ENCODE peak calls at places on chromosomes 12 and 14, in seven cellular contexts. C is SK-N-SH, K is A549, Q is IMR-90, S is HCT116, Z is GM12878, G is H1. W is an unnamed sample.

GRCh38 chr12:127245009-127245408 is 1022.0 kb upstream of the TMEM132C start:
- DNase-seq in S (no peak), G (no peak), K (no peak), C (no peak), Z (no peak), Q (peak), W (no peak)

GRCh38 chr12:125122668-125123067 is 57.4 kb downstream of the AACS start:
- DNase-seq in Q (no peak), Z (no peak), K (no peak), S (no peak), C (no peak), G (no peak), W (no peak)

GRCh38 chr12:103801709-103802585 is 39.1 kb downstream of the NT5DC3 start:
- DNase-seq in S (peak), K (peak), G (no peak), Z (no peak), Q (peak), C (no peak), W (no peak)

GRCh38 chr14:65336191-65336591 is 76.3 kb upstream of the FUT8 start:
- DNase-seq in C (no peak), G (no peak), K (no peak), S (no peak), Z (no peak), Q (peak), W (no peak)

GRCh38 chr14:101960225-101960624 is 4.1 kb upstream of the DYNC1H1 start:
- DNase-seq in K (no peak), Q (no peak), Z (no peak), C (no peak), G (no peak), S (no peak), W (peak)

GRCh38 chr14:55212611-55213010 is 21.2 kb upstream of the DLGAP5 start:
- DNase-seq in G (no peak), K (no peak), Z (no peak), Q (no peak), S (no peak), C (no peak), W (no peak)

GRCh38 chr12:18564306-18564705 is 173.5 kb downstream of the PLCZ1 start:
- DNase-seq in S (no peak), C (no peak), K (no peak), G (no peak), Z (no peak), Q (no peak), W (no peak)

GRCh38 chr12:622420-622819 is 40.8 kb downstream of the NINJ2 start:
- DNase-seq in S (no peak), Z (no peak), C (no peak), G (no peak), Q (no peak), K (no peak), W (no peak)

GRCh38 chr12:40262657-40263056 is 37.9 kb downstream of the LRRK2 start:
- DNase-seq in Q (no peak), Z (peak), C (no peak), G (no peak), K (no peak), S (no peak), W (no peak)

GRCh38 chr14:62428429-62429203 is 616.6 kb downstream of the KCNH5 start:
- DNase-seq in C (no peak), Z (no peak), Q (peak), G (no peak), K (no peak), S (no peak), W (no peak)

GRCh38 chr14:67551940-67552339 is 18.9 kb downstream of the PLEKHH1 start:
- DNase-seq in C (no peak), Z (no peak), S (no peak), K (no peak), G (no peak), Q (no peak), W (no peak)

GRCh38 chr12:105561981-105562726 is 231.7 kb downstream of the C12orf75 start:
- DNase-seq in K (peak), Q (peak), G (no peak), Z (no peak), S (peak), C (no peak), W (no peak)

GRCh38 chr14:74698894-74699293 is 14.0 kb downstream of the AREL1 start:
- DNase-seq in G (no peak), S (no peak), Q (no peak), K (no peak), Z (no peak), C (no peak), W (no peak)

DNA sequence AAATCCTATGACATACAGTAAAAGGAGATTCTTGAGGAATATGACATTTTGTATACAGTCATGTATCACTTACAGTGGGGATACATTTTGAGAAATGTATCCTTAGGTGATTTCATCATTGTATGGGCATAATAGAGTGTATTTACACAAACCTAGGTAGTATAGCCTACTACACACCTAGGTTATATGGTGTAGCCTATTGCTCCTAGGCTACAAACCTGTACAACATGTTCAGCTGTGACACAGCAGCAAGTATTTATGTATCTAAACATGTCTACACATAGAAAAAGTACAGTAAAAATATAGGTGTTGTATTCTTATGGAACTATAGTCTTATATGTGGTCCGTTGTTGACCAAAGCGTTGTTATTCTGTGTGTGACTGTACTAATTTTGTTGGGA is 178.8 kb downstream of the FOXA1 start:
- DNase-seq in Q (no peak), K (no peak), G (no peak), Z (no peak), C (no peak), S (no peak), W (no peak)
- H3K4me2 ChIP-seq in Q (no peak), K (no peak), G (no peak), Z (no peak), C (no peak), S (no peak), W (no peak)

GRCh38 chr12:53751336-53752191 is at the start of gene CISTR:
- DNase-seq in Z (no peak), Q (no peak), C (peak), K (no peak), S (no peak), G (no peak), W (peak)
- TF ChIP-seq RAD21 in Z (no peak), Q (no peak), C (no peak), K (no peak), S (no peak), G (no peak), W (no peak)

GRCh38 chr12:32891526-32891925 is 5.1 kb downstream of the PKP2 start:
- DNase-seq in S (no peak), C (no peak), K (no peak), Q (no peak), Z (no peak), G (no peak), W (no peak)
- H3K4me2 ChIP-seq in S (peak), C (no peak), K (peak), Q (no peak), Z (no peak), G (peak), W (no peak)

GRCh38 chr12:51270067-51270846 is at the start of gene SMAGP:
- DNase-seq in K (peak), Z (no peak), S (no peak), G (no peak), Q (peak), C (peak), W (peak)
- TF ChIP-seq RAD21 in K (peak), Z (no peak), S (no peak), G (no peak), Q (no peak), C (no peak), W (no peak)

DNA sequence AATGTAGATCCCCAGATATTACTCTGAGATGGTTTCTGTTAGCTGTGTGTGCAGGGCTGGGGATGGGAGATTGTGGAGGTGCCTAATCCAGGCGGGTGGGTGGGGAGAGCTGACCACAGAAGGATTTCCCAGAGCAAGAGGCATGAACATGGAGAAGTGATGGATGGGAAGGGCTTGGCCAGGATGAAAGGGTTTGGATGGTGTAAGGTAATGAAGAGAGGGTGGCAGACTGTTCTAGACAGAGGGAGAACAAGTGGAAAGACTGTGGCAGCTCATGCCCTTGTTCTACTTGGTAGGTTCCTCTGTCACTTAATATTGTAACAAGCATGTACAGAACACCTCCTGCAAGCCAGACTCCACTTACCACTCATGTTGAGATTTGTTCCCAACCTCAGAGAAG is 187.8 kb downstream of the NPAS3 start:
- DNase-seq in G (no peak), C (no peak), Q (no peak), K (no peak), S (no peak), Z (no peak), W (no peak)
- H3K4me2 ChIP-seq in G (no peak), C (no peak), Q (no peak), K (no peak), S (no peak), Z (no peak), W (no peak)

GRCh38 chr12:2011641-2012607 is 7.7 kb upstream of the DCP1B start:
- DNase-seq in G (no peak), K (no peak), Q (peak), S (no peak), C (no peak), Z (no peak), W (no peak)
- TF ChIP-seq RAD21 in G (peak), K (no peak), Q (no peak), S (no peak), C (no peak), Z (no peak), W (no peak)

GRCh38 chr14:79306546-79306945 is 904.8 kb downstream of the DIO2 start:
- DNase-seq in S (no peak), K (no peak), Q (no peak), C (no peak), G (no peak), Z (no peak), W (no peak)

GRCh38 chr14:79299162-79299561 is 912.1 kb downstream of the DIO2 start:
- DNase-seq in Q (no peak), G (no peak), S (no peak), C (no peak), K (no peak), Z (no peak), W (no peak)

GRCh38 chr14:79298373-79298772 is 912.9 kb downstream of the DIO2 start:
- DNase-seq in S (no peak), C (no peak), Q (no peak), K (no peak), G (no peak), Z (no peak), W (no peak)

DNA sequence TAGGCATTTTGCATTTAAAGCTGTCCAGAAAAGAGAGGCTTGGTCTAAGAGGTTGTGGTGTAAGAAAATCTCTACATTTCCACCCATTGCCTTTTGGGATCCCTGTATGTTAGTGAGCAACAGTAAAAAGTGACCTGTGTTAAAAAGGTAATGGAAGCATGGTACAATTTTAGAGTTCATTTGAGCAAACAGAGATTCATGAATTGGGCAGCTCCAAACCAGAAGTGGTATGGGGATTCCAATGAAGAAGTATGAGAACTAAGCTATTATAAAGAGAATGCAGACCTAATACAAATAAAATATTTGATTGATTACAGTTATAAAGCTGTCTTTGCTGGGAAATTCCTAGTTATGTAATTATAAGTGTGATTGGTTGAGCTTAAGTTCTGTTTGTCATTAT is 907.0 kb downstream of the DIO2 start:
- DNase-seq in Q (no peak), K (no peak), C (no peak), G (no peak), S (no peak), Z (no peak), W (no peak)
- H3K4me2 ChIP-seq in Q (no peak), K (no peak), C (no peak), G (no peak), S (no peak), Z (no peak), W (no peak)

DNA sequence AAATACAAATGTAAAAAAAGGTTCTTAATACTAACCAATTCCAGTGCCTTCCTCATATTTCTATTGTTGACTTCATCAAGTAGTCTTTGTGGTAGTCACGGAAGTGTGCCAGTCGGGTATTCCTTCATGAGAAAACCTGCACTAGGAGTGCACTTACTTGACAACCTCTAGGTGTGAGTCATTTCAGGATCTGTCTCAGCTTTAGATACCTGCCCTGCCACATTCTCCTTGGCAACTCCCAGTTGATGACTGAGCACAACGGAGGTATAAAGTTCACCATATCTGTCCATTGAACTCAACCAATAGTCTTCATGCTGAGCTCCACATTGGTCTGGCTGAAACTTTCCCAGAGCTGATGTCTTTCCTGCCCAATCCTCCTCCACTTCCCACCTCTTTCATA is 215.7 kb downstream of the SYT10 start:
- DNase-seq in Q (no peak), G (no peak), C (no peak), Z (no peak), K (no peak), S (no peak), W (no peak)
- TF ChIP-seq RAD21 in Q (no peak), G (no peak), C (no peak), Z (no peak), K (no peak), S (no peak), W (no peak)

GRCh38 chr14:53375573-53375972 is 222.4 kb upstream of the DDHD1 start:
- DNase-seq in Z (no peak), K (no peak), G (no peak), S (no peak), C (no peak), Q (no peak), W (no peak)

GRCh38 chr14:53380041-53380440 is 226.9 kb upstream of the DDHD1 start:
- DNase-seq in G (no peak), C (no peak), Q (no peak), K (no peak), Z (no peak), S (no peak), W (no peak)

GRCh38 chr14:53376064-53376463 is 222.9 kb upstream of the DDHD1 start:
- DNase-seq in S (no peak), K (no peak), G (no peak), Z (no peak), Q (no peak), C (no peak), W (no peak)

GRCh38 chr14:53380508-53381225 is 227.5 kb upstream of the DDHD1 start:
- DNase-seq in Q (no peak), G (no peak), K (no peak), S (no peak), Z (no peak), C (no peak), W (no peak)

DNA sequence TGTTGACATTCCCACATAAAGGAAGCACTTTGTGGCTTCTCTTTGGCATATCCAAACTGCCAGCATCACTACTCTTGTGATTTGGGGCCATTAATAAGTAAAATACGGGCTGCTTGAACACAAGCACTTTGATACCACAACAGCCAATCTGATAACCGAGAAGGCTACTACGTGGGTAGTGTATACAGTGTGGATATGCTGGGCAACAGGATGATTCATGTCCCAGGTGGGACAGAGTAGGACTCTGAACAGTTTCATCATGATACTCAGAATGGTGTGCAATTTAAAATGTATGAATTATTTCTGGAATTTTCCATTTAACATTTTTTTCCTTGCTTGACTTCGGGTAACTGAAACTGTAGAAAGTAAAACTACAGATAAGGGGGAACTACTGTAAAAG is 225.0 kb upstream of the DDHD1 start:
- DNase-seq in Z (no peak), G (no peak), Q (no peak), S (no peak), C (no peak), K (no peak), W (no peak)
- H3K4me2 ChIP-seq in Z (no peak), G (no peak), Q (no peak), S (no peak), C (no peak), K (no peak), W (no peak)

GRCh38 chr12:55743131-55743921 is 404 bp downstream of the GDF11 start:
- DNase-seq in C (peak), Z (no peak), Q (peak), G (no peak), S (no peak), K (peak), W (peak)

GRCh38 chr12:55746913-55747231 is 4.0 kb downstream of the GDF11 start:
- DNase-seq in Q (no peak), S (no peak), G (no peak), C (no peak), K (no peak), Z (no peak), W (no peak)

GRCh38 chr12:55746147-55746912 is 3.4 kb downstream of the GDF11 start:
- DNase-seq in S (no peak), G (no peak), C (no peak), K (no peak), Z (no peak), Q (no peak), W (no peak)

GRCh38 chr12:55743967-55744931 is 1.3 kb downstream of the GDF11 start:
- DNase-seq in G (no peak), Z (no peak), Q (no peak), C (peak), K (no peak), S (no peak), W (no peak)

GRCh38 chr12:55745361-55746146 is 2.6 kb downstream of the GDF11 start:
- DNase-seq in S (no peak), Z (no peak), Q (no peak), C (peak), G (no peak), K (no peak), W (peak)
- TF ChIP-seq RAD21 in S (no peak), Z (no peak), Q (no peak), C (no peak), G (no peak), K (no peak), W (no peak)